ENCODE peak calls at places on chromosome 16, in seven cellular contexts. R, P, X, Z, V, J and Y are unnamed samples.

GRCh38 chr16:85645021-85645589 is 32.0 kb downstream of the GSE1 start:
- DNase-seq in R (no peak), P (no peak), X (no peak), Z (peak), V (no peak), J (no peak), Y (no peak)

GRCh38 chr16:79009911-79010310 is 590.6 kb downstream of the MAF start:
- DNase-seq in R (no peak), P (no peak), X (no peak), Z (no peak), V (no peak), J (no peak), Y (no peak)

GRCh38 chr16:65306722-65307121 is 184.9 kb upstream of the CDH11 start:
- DNase-seq in R (no peak), P (no peak), X (peak), Z (no peak), V (no peak), J (no peak), Y (no peak)

GRCh38 chr16:81928975-81929374 is 82.3 kb downstream of the SDR42E1 start:
- DNase-seq in R (no peak), P (no peak), X (peak), Z (no peak), V (no peak), J (no peak), Y (no peak)

GRCh38 chr16:54285414-54286066 is 1.0 kb downstream of the IRX3 start:
- DNase-seq in R (no peak), P (no peak), X (peak), Z (peak), V (no peak), J (peak), Y (no peak)

GRCh38 chr16:2894231-2894630 is 11.2 kb downstream of the FLYWCH2 start:
- DNase-seq in R (no peak), P (no peak), X (peak), Z (no peak), V (no peak), J (no peak), Y (no peak)

GRCh38 chr16:69410285-69410990 is 14.0 kb upstream of the CYB5B start:
- DNase-seq in R (no peak), P (no peak), X (no peak), Z (no peak), V (peak), J (no peak), Y (peak)

GRCh38 chr16:65617421-65617820 is 495.6 kb upstream of the CDH11 start:
- DNase-seq in R (no peak), P (no peak), X (no peak), Z (no peak), V (no peak), J (no peak), Y (no peak)

GRCh38 chr16:59733321-59733720 is 999.2 kb upstream of the GOT2 start:
- DNase-seq in R (no peak), P (no peak), X (no peak), Z (no peak), V (no peak), J (no peak), Y (no peak)

GRCh38 chr16:84751947-84752346 is 52.1 kb downstream of the USP10 start:
- DNase-seq in R (peak), P (no peak), X (no peak), Z (no peak), V (no peak), J (no peak), Y (no peak)

GRCh38 chr16:842061-842476 is 41.5 kb upstream of the GNG13 start:
- DNase-seq in R (no peak), P (no peak), X (no peak), Z (no peak), V (no peak), J (no peak), Y (no peak)

GRCh38 chr16:85573696-85574641 is 39.2 kb upstream of the GSE1 start:
- DNase-seq in R (peak), P (no peak), X (no peak), Z (no peak), V (no peak), J (peak), Y (no peak)

GRCh38 chr16:89936034-89936433 is 12.5 kb upstream of the DEF8 start:
- DNase-seq in R (no peak), P (no peak), X (no peak), Z (no peak), V (no peak), J (no peak), Y (no peak)

GRCh38 chr16:84461504-84462295 is 42.8 kb downstream of the MEAK7 start:
- DNase-seq in R (no peak), P (no peak), X (no peak), Z (peak), V (no peak), J (no peak), Y (no peak)

GRCh38 chr16:88911148-88911945 is 44.9 kb upstream of the PABPN1L start:
- DNase-seq in R (no peak), P (no peak), X (no peak), Z (no peak), V (no peak), J (no peak), Y (no peak)

GRCh38 chr16:73572135-73572534 is 524.2 kb upstream of the ZFHX3 start:
- DNase-seq in R (peak), P (no peak), X (peak), Z (no peak), V (no peak), J (peak), Y (no peak)

GRCh38 chr16:88611220-88611821 is 27.1 kb upstream of the IL17C start:
- DNase-seq in R (no peak), P (no peak), X (peak), Z (no peak), V (no peak), J (no peak), Y (no peak)

GRCh38 chr16:89670496-89671431 is 13.1 kb downstream of the SPATA33 start:
- DNase-seq in R (no peak), P (no peak), X (no peak), Z (no peak), V (no peak), J (no peak), Y (no peak)

GRCh38 chr16:72174726-72175125 is 2.8 kb upstream of the PMFBP1 start:
- DNase-seq in R (no peak), P (no peak), X (no peak), Z (no peak), V (no peak), J (no peak), Y (no peak)

GRCh38 chr16:50056226-50056625 is 9.5 kb upstream of the HEATR3 start:
- DNase-seq in R (no peak), P (no peak), X (no peak), Z (no peak), V (no peak), J (no peak), Y (no peak)

GRCh38 chr16:86929149-86929871 is 351.0 kb downstream of the FOXL1 start:
- DNase-seq in R (peak), P (no peak), X (no peak), Z (no peak), V (peak), J (no peak), Y (no peak)

GRCh38 chr16:3745751-3746355 is 28.5 kb upstream of the TRAP1 start:
- DNase-seq in R (no peak), P (no peak), X (no peak), Z (no peak), V (peak), J (no peak), Y (no peak)

GRCh38 chr16:14321542-14321941 is 250.4 kb downstream of the MRTFB start:
- DNase-seq in R (no peak), P (no peak), X (peak), Z (no peak), V (no peak), J (peak), Y (no peak)

GRCh38 chr16:67928561-67929364 is 2.9 kb downstream of the CTRL start:
- DNase-seq in R (no peak), P (no peak), X (peak), Z (peak), V (peak), J (peak), Y (no peak)

GRCh38 chr16:53558665-53559064 is 55.7 kb upstream of the AKTIP start:
- DNase-seq in R (no peak), P (no peak), X (no peak), Z (no peak), V (no peak), J (no peak), Y (no peak)

GRCh38 chr16:31082368-31083045 is 6.2 kb downstream of the PRSS53 start:
- DNase-seq in R (no peak), P (no peak), X (no peak), Z (no peak), V (no peak), J (no peak), Y (no peak)

GRCh38 chr16:54712866-54713265 is 217.8 kb upstream of the IRX5 start:
- DNase-seq in R (no peak), P (no peak), X (no peak), Z (no peak), V (no peak), J (no peak), Y (no peak)

GRCh38 chr16:85372627-85373372 is 240.3 kb upstream of the GSE1 start:
- DNase-seq in R (peak), P (no peak), X (no peak), Z (no peak), V (no peak), J (no peak), Y (peak)

GRCh38 chr16:69935278-69935711 is 15.8 kb upstream of the CLEC18A start:
- DNase-seq in R (no peak), P (no peak), X (no peak), Z (no peak), V (no peak), J (no peak), Y (no peak)

GRCh38 chr16:88317619-88317977 is 65.2 kb upstream of the ZNF469 start:
- DNase-seq in R (no peak), P (no peak), X (no peak), Z (no peak), V (no peak), J (no peak), Y (no peak)

GRCh38 chr16:69105501-69106361 is at the start of gene HAS3:
- DNase-seq in R (no peak), P (no peak), X (peak), Z (peak), V (peak), J (peak), Y (no peak)

GRCh38 chr16:78227855-78228254 is 128.4 kb downstream of the WWOX start:
- DNase-seq in R (no peak), P (no peak), X (peak), Z (peak), V (no peak), J (no peak), Y (no peak)

GRCh38 chr16:70429888-70430666 is 8.8 kb downstream of the ST3GAL2 start:
- DNase-seq in R (no peak), P (no peak), X (no peak), Z (no peak), V (no peak), J (no peak), Y (no peak)

GRCh38 chr16:70758786-70759185 is 42.2 kb downstream of the VAC14 start:
- DNase-seq in R (no peak), P (no peak), X (no peak), Z (no peak), V (no peak), J (no peak), Y (no peak)

GRCh38 chr16:1194665-1195392 is 30.2 kb downstream of the TPSG1 start:
- DNase-seq in R (no peak), P (no peak), X (peak), Z (no peak), V (no peak), J (no peak), Y (no peak)

GRCh38 chr16:81376880-81377279 is 62.1 kb downstream of the GAN start:
- DNase-seq in R (no peak), P (no peak), X (no peak), Z (no peak), V (no peak), J (no peak), Y (no peak)

GRCh38 chr16:48054881-48055601 is 100.8 kb downstream of the ABCC12 start:
- DNase-seq in R (no peak), P (no peak), X (peak), Z (peak), V (peak), J (peak), Y (no peak)
- TF ChIP-seq CTCF in R (peak), P (peak), X (peak), Z (peak), V (peak), J (peak), Y (peak)

GRCh38 chr16:29198231-29198630 is 208.3 kb downstream of the NPIPB11 start:
- DNase-seq in R (peak), P (no peak), X (no peak), Z (no peak), V (no peak), J (no peak), Y (no peak)

GRCh38 chr16:29192329-29193247 is 207.7 kb downstream of the LAT start:
- DNase-seq in R (peak), P (no peak), X (no peak), Z (peak), V (no peak), J (no peak), Y (no peak)
- TF ChIP-seq CTCF in R (no peak), P (no peak), X (no peak), Z (no peak), V (no peak), J (no peak), Y (peak)

DNA sequence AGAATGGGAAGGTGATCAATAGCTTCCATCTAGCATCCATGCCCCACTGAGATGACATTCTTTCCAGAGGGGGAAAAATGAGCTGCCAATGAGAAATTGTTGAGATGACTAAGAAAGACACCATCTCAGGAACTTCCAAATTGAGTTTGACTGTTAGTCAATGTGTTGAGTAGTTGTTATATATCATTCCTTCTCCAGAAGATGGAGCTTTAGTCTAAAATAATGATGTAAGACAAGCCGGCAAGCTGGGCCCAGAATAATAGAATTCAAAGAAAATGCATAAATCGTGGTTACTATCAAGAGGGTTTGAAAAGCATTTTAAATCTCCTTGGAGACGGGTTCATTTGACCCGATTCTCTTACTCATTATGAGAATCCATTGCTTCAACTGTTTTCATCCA is 71.0 kb upstream of the ATF7IP2 start:
- DNase-seq in R (no peak), P (no peak), X (no peak), Z (no peak), V (peak), J (no peak), Y (no peak)
- TF ChIP-seq CTCF in R (no peak), P (no peak), X (no peak), Z (peak), V (peak), J (no peak), Y (no peak)

DNA sequence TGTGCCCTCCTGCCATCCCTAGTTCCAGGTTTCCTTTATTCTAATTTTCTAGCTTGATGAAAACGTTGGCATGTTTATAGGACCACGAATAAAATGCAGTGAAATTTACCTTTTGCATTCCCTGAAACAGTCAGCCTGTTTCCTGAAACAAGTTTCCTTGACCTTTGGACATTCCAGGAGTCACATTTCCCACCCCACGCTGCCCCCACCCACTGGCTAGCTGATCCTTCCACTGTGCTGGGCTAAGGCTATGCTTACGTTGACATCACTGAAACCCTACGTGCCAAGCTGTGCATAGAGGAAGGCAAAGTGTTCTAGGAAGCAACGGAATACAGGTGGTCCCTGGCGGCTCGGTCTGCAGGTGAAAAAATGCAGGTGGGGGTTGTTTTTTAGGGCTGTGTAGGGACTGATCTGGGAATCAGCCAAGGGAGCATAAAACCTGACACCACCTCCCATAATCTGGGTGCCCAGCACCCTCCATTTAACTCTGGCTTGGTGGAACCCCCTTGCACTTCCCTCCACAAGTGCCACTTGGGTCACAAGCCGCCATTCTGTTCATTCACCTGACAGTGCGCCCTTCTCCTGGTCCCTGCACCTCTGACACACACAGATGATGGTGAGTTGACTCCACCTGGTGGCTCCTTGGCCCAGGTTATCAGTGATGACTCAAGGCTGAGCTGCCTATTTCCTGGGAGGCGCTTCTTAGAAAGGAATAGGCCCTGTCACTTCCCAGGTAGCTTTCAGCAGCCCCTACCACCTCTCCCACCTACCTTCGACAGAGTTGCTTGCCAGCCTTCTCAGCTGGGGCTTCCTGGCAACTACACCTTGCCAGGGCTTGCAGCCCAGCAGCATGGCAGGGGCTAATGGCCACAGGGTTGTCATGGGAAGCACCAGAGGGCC is 83.7 kb downstream of the N4BP1 start:
- DNase-seq in R (no peak), P (no peak), X (peak), Z (peak), V (no peak), J (peak), Y (no peak)
- TF ChIP-seq CTCF in R (no peak), P (peak), X (peak), Z (peak), V (peak), J (no peak), Y (no peak)

GRCh38 chr16:15427648-15428239 is 6.6 kb upstream of the BMERB1 start:
- DNase-seq in R (peak), P (no peak), X (peak), Z (no peak), V (peak), J (peak), Y (no peak)
- TF ChIP-seq CTCF in R (peak), P (peak), X (peak), Z (peak), V (peak), J (peak), Y (peak)

DNA sequence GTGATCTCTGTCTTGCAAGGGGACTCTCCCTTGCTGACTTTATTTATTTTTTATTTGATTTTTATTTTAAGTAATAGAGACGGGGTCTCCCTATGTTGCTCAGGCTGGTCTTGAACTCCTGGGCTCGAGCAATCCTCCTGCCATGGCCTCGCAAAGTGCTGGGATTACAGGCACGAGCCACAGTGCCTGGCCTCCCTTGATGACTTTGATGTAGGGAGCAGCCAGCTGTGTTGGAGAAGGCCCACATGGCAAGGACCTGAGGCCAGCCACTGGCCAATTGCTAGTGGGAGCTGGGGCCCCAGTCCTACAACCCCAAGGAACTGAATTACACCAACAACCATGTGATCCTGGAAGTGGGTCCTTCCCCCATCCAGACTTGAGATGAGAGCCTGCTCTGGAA is 81.8 kb downstream of the CNGB1 start:
- DNase-seq in R (no peak), P (no peak), X (no peak), Z (no peak), V (no peak), J (no peak), Y (no peak)
- TF ChIP-seq CTCF in R (no peak), P (no peak), X (no peak), Z (no peak), V (no peak), J (no peak), Y (no peak)

DNA sequence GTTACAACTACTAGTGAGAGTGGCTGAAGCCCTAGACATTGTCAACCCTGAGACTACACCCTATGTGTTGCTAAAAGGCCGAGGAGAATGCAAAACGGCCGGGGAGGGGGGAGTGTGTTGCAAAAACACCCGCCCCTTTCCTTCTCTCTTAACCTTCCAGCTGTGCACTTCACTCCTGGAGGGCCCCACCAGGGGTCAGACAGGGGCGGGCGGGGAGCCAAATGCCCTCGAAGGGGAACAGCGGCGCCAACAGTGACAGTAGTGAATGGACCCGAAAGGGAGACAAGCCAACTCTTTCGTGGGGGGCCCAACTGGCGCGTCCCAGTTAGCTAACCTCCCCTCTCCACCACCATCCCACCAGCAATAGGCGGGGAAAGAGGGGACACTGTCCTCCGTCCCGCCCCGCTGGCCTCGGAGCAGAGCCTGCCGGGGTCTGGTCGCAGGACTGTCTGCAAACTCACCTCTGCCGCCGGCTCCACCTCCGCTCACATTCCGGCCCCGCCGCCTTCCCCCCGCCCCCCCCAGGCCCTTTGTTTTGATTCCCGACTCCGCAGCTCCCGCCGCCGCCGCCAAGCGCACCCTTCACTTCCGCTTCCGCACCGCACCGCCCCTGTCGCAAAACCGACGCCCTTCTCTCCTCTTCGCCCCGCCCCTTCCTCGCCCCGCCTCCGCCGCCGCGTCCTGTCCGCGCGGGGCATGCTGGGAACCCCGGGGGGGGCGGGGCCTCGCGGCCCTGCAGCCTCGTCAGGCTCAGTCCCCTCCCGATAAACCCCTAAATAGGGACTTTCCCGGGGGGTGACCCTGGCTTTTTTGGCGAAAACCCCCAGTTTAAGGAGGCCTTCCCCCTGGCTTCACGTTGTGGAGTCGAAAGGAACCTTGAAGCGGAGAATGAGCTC is at the start of gene MARF1:
- DNase-seq in R (peak), P (peak), X (peak), Z (peak), V (peak), J (peak), Y (no peak)
- TF ChIP-seq CTCF in R (no peak), P (peak), X (peak), Z (peak), V (peak), J (peak), Y (peak)